ENCODE peak calls at places on chromosomes 13 and 19, in five cellular contexts. S, W, T, V and A are unnamed samples. For H3K4me1, the result is how much of the 10 kb centered on the place peaks cover.

GRCh38 chr19:18879579-18880373 is 16.2 kb downstream of the CERS1 start:
- DNase-seq in S (peak), W (no peak), T (peak), V (no peak), A (no peak)

GRCh38 chr13:21240586-21240985 is 64.1 kb downstream of the MRPL57 start:
- DNase-seq in S (peak), W (peak), T (no peak), V (no peak), A (peak)

GRCh38 chr19:41089955-41090354 is 1.7 kb downstream of the CYP2A13 start:
- DNase-seq in S (no peak), W (no peak), T (no peak), V (no peak), A (no peak)

GRCh38 chr13:75792526-75793187 is 156.5 kb downstream of the LMO7 start:
- DNase-seq in S (no peak), W (peak), T (no peak), V (no peak), A (no peak)

GRCh38 chr19:47398707-47399106 is 20.6 kb downstream of the MEIS3 start:
- DNase-seq in S (no peak), W (no peak), T (no peak), V (no peak), A (no peak)

GRCh38 chr19:48499352-48500090 is 12.1 kb downstream of the LMTK3 start:
- DNase-seq in S (no peak), W (no peak), T (no peak), V (no peak), A (no peak)

GRCh38 chr19:7904074-7905020 is 670 bp downstream of the MAP2K7 start:
- DNase-seq in S (no peak), W (no peak), T (no peak), V (peak), A (no peak)

GRCh38 chr19:58291943-58292342 is 13.2 kb downstream of the ZNF8 start:
- DNase-seq in S (no peak), W (no peak), T (no peak), V (no peak), A (no peak)

GRCh38 chr19:39831679-39832078 is 2.3 kb downstream of the DYRK1B start:
- DNase-seq in S (no peak), W (no peak), T (no peak), V (no peak), A (no peak)

GRCh38 chr13:78680064-78680463 is 21.1 kb upstream of the OBI1 start:
- DNase-seq in S (no peak), W (no peak), T (no peak), V (no peak), A (no peak)

GRCh38 chr13:44555207-44555606 is 20.9 kb downstream of the TSC22D1 start:
- DNase-seq in S (no peak), W (no peak), T (no peak), V (no peak), A (no peak)

GRCh38 chr13:42258747-42259146 is 13.2 kb upstream of the AKAP11 start:
- DNase-seq in S (no peak), W (no peak), T (no peak), V (no peak), A (no peak)

GRCh38 chr19:5827891-5828660 is 11.4 kb downstream of the FUT6 start:
- DNase-seq in S (peak), W (peak), T (peak), V (peak), A (peak)

GRCh38 chr19:6087074-6087506 is 23.2 kb downstream of the RFX2 start:
- DNase-seq in S (no peak), W (no peak), T (no peak), V (peak), A (no peak)

GRCh38 chr19:34051255-34051654 is 121.0 kb upstream of the LSM14A start:
- DNase-seq in S (no peak), W (no peak), T (no peak), V (no peak), A (no peak)

GRCh38 chr19:58499021-58499927 is 12.5 kb downstream of the SLC27A5 start:
- DNase-seq in S (peak), W (peak), T (peak), V (peak), A (peak)

GRCh38 chr13:64154514-64154913 is 2738.9 kb upstream of the PCDH20 start:
- DNase-seq in S (no peak), W (peak), T (no peak), V (no peak), A (peak)

GRCh38 chr19:7272856-7273578 is 21.2 kb downstream of the INSR start:
- DNase-seq in S (peak), W (no peak), T (no peak), V (no peak), A (no peak)

GRCh38 chr19:1601613-1602064 is 3.6 kb downstream of the UQCR11 start:
- DNase-seq in S (peak), W (no peak), T (no peak), V (no peak), A (no peak)

GRCh38 chr13:29101404-29101803 is 281.3 kb downstream of the MTUS2 start:
- DNase-seq in S (no peak), W (no peak), T (no peak), V (no peak), A (no peak)

GRCh38 chr13:72652681-72653080 is 74.7 kb downstream of the MZT1 start:
- DNase-seq in S (no peak), W (no peak), T (peak), V (no peak), A (peak)

GRCh38 chr19:42191855-42192254 is 25.6 kb downstream of the DEDD2 start:
- DNase-seq in S (peak), W (peak), T (peak), V (no peak), A (peak)

GRCh38 chr19:44799627-44800257 is 9.2 kb upstream of the BCAM start:
- DNase-seq in S (no peak), W (no peak), T (no peak), V (no peak), A (no peak)
- H3K4me1 ChIP-seq in S (under half), W (under half), T (under half), V (under half), A (under half)

GRCh38 chr19:12667903-12668302 is 1.3 kb downstream of the WDR83 start:
- DNase-seq in S (no peak), W (no peak), T (no peak), V (no peak), A (no peak)
- H3K4me1 ChIP-seq in S (under half), W (under half), T (under half), V (under half), A (under half)

GRCh38 chr13:99354371-99354951 is 47.3 kb upstream of the GPR183 start:
- DNase-seq in S (peak), W (no peak), T (peak), V (no peak), A (peak)
- H3K4me1 ChIP-seq in S (under half), W (under half), T (under half), V (under half), A (under half)

GRCh38 chr13:49996951-49997895 is at the start of gene TRIM13:
- DNase-seq in S (peak), W (peak), T (peak), V (peak), A (peak)

GRCh38 chr13:49997935-49998334 is 1.1 kb downstream of the TRIM13 start:
- DNase-seq in S (peak), W (no peak), T (no peak), V (no peak), A (no peak)

GRCh38 chr13:49996166-49996915 is 501 bp upstream of the TRIM13 start:
- DNase-seq in S (peak), W (peak), T (peak), V (peak), A (peak)

GRCh38 chr13:50001287-50001686 is 4.4 kb downstream of the TRIM13 start:
- DNase-seq in S (no peak), W (no peak), T (no peak), V (no peak), A (no peak)

GRCh38 chr13:49998714-49999624 is 2.1 kb downstream of the TRIM13 start:
- DNase-seq in S (no peak), W (no peak), T (no peak), V (no peak), A (no peak)
- H3K4me1 ChIP-seq in S (under half), W (under half), T (under half), V (half or more), A (under half)

GRCh38 chr13:90938848-90939247 is 408.6 kb upstream of the MIR17HG start:
- DNase-seq in S (no peak), W (no peak), T (no peak), V (no peak), A (no peak)
- H3K4me1 ChIP-seq in S (under half), W (under half), T (under half), V (under half), A (under half)

DNA sequence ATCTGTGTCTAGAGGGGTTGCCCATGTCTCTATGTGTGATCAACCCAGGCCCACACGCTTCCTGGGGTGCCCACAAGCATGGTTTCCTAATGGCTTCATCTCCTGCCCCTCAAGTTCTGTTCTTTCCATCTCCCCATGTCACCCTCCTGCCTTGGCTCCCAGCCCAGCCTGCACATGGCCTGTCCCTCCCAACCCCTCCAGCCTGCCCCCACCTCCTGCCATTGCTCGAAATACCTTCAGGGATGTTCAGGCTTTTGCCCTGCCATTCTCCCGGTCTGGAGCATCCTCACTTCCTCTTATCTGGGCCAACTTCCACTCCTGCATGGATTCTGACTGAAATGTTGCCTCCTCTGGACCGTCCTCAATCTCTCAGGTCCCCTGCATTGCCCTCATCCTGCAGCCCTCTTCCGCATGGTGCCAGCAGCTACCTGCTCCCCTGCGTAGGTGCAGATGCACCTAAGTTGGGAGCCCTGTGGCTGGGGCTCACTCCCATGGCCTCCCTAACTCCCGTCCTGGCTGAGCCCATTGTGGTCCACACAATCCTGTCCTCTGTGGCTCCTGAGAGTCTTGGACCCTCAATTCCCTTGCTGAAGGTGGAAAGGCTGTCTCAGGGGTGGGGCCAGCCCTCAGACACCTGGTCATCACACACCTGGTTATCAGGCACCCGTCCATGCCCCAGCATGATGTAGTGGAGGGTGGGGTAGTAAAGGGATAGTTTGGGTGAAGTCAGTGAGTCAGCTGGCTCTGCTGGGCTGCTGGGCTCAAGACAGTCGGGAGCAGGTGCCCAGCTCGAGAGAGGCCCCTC is 152.1 kb downstream of the URI1 start:
- DNase-seq in S (no peak), W (no peak), T (no peak), V (peak), A (no peak)
- H3K4me1 ChIP-seq in S (under half), W (under half), T (under half), V (under half), A (under half)